ENCODE peak calls at places on chromosomes 7 and 10, in ten cellular contexts. X is GM12891; V is NCI-H2171; D is T-helper 1 cell; W is H4; Q is AG20443; M is NCI-H2081; B is mesenchymal stem cell; C is stimulated activated CD4-positive, alpha-beta T cell treated with anti-CD3 and anti-CD28 coated beads, Interleukin-12 subunit alpha, Interleukin-12 subunit beta, amount 100 ng/mL, for 4 hours; L is cardiac muscle cell. I is an unnamed sample.

GRCh38 chr10:109941193-109941872 is 18.0 kb upstream of the XPNPEP1 start:
- DNase-seq in L (no peak), Q (no peak), B (no peak), C (no peak), W (no peak), D (no peak), M (no peak), V (no peak), X (no peak), I (no peak)

GRCh38 chr7:28180364-28181147 is at the start of gene JAZF1:
- DNase-seq in C (peak; percentile 48), M (peak; percentile 75), V (peak; percentile 81), L (peak; percentile 67), D (peak; percentile 49), W (peak; percentile 71), X (peak; percentile 25), Q (peak; percentile 79), B (peak; percentile 65), I (peak; percentile 83)

GRCh38 chr7:57211428-57212100 is 79.3 kb upstream of the ZNF479 start:
- DNase-seq in M (no peak), W (no peak), L (no peak), Q (no peak), B (no peak), C (no peak), V (no peak), D (no peak), X (no peak), I (no peak)

GRCh38 chr7:23247602-23248335 is 1.2 kb downstream of the GPNMB start:
- DNase-seq in Q (peak; percentile 69), V (no peak), W (no peak), M (no peak), X (peak; percentile 34), L (peak; percentile 44), D (no peak), B (peak; percentile 22), C (no peak), I (peak; percentile 65)

GRCh38 chr10:99560277-99561126 is 27.8 kb downstream of the NKX2-3 start:
- DNase-seq in D (peak; percentile 20), Q (peak; percentile 64), B (peak; percentile 72), W (peak; percentile 34), M (peak; percentile 39), C (no peak), X (no peak), L (peak; percentile 69), V (no peak), I (peak; percentile 77)

GRCh38 chr7:64729089-64729848 is 63.3 kb downstream of the ZNF107 start:
- DNase-seq in C (no peak), D (no peak), L (no peak), V (no peak), Q (no peak), X (no peak), W (no peak), B (no peak), M (no peak), I (no peak)

GRCh38 chr10:113027574-113028392 is 77.7 kb downstream of the TCF7L2 start:
- DNase-seq in Q (no peak), X (no peak), C (no peak), V (no peak), D (no peak), B (peak; percentile 82), W (no peak), L (no peak), M (no peak), I (no peak)

GRCh38 chr10:639751-640672 is 49.5 kb downstream of the DIP2C start:
- DNase-seq in D (no peak), X (no peak), B (no peak), V (no peak), L (no peak), M (no peak), C (no peak), Q (no peak), W (no peak), I (no peak)

GRCh38 chr10:106435081-106435480 is 729.4 kb downstream of the SORCS1 start:
- DNase-seq in B (no peak), L (no peak), M (no peak), V (no peak), W (no peak), X (no peak), Q (no peak), C (no peak), D (no peak), I (no peak)

GRCh38 chr10:130141878-130142277 is 5.7 kb downstream of the GLRX3 start:
- DNase-seq in C (no peak), X (no peak), M (no peak), W (no peak), D (no peak), Q (no peak), L (no peak), B (no peak), V (no peak), I (no peak)

GRCh38 chr10:61837748-61838055 is 63.8 kb upstream of the ARID5B start:
- DNase-seq in W (peak; percentile 62), L (no peak), V (no peak), M (no peak), C (no peak), Q (no peak), D (no peak), X (no peak), B (peak; percentile 26), I (no peak)

GRCh38 chr10:60666221-60666620 is 112.1 kb upstream of the CDK1 start:
- DNase-seq in Q (no peak), C (no peak), W (no peak), M (peak; percentile 10), V (no peak), D (no peak), X (no peak), L (peak; percentile 87), B (peak; percentile 30), I (no peak)

GRCh38 chr7:101031082-101031481 is 11.2 kb downstream of the MUC17 start:
- DNase-seq in D (no peak), Q (no peak), C (no peak), M (no peak), X (no peak), L (no peak), B (no peak), W (no peak), V (peak; percentile 28), I (peak; percentile 42)

GRCh38 chr10:98258683-98259454 is 9.1 kb downstream of the LOXL4 start:
- DNase-seq in L (no peak), V (no peak), C (no peak), X (no peak), M (no peak), B (no peak), Q (no peak), W (peak; percentile 1), D (no peak), I (no peak)

GRCh38 chr7:52352019-52352418 is 683.4 kb upstream of the POM121L12 start:
- DNase-seq in D (no peak), Q (no peak), X (no peak), V (no peak), L (no peak), C (no peak), M (no peak), B (no peak), W (no peak), I (no peak)

GRCh38 chr7:29454899-29455451 is 108.7 kb upstream of the PRR15 start:
- DNase-seq in W (no peak), B (no peak), X (no peak), L (no peak), D (no peak), C (no peak), M (no peak), V (no peak), Q (no peak), I (no peak)

GRCh38 chr7:92641921-92642511 is 51.8 kb upstream of the FAM133B start:
- DNase-seq in L (peak; percentile 53), M (no peak), B (peak; percentile 75), D (peak; percentile 6), X (no peak), C (peak; percentile 42), V (no peak), Q (peak; percentile 16), W (peak; percentile 28), I (no peak)

GRCh38 chr7:40194743-40195142 is 59.9 kb downstream of the SUGCT start:
- DNase-seq in Q (peak; percentile 53), V (no peak), X (no peak), W (no peak), B (peak; percentile 70), D (no peak), C (no peak), M (no peak), L (peak; percentile 60), I (no peak)

GRCh38 chr7:25351761-25352160 is 123.5 kb upstream of the NPVF start:
- DNase-seq in W (no peak), D (no peak), C (no peak), Q (no peak), V (no peak), B (no peak), L (no peak), X (no peak), M (no peak), I (no peak)

GRCh38 chr7:69283421-69283820 is 314.9 kb upstream of the AUTS2 start:
- DNase-seq in M (no peak), B (no peak), L (peak; percentile 55), V (no peak), X (no peak), D (no peak), W (no peak), C (no peak), Q (peak; percentile 48), I (no peak)

GRCh38 chr7:127251458-127252379 is 1.0 kb downstream of the GRM8 start:
- DNase-seq in C (peak; percentile 23), Q (peak; percentile 30), X (peak; percentile 32), B (no peak), L (no peak), V (no peak), W (no peak), D (no peak), M (peak; percentile 27), I (peak; percentile 24)

GRCh38 chr7:2699289-2699620 is 11.3 kb downstream of the AMZ1 start:
- DNase-seq in D (no peak), L (no peak), B (no peak), M (no peak), Q (no peak), V (no peak), C (no peak), W (no peak), X (no peak), I (no peak)

GRCh38 chr10:83476211-83476610 is 663.1 kb upstream of the GHITM start:
- DNase-seq in M (no peak), W (no peak), V (peak; percentile 32), L (no peak), C (no peak), X (no peak), D (no peak), Q (no peak), B (no peak), I (no peak)

GRCh38 chr7:4714767-4715384 is 32.8 kb downstream of the FOXK1 start:
- DNase-seq in B (no peak), L (no peak), W (no peak), D (no peak), M (no peak), V (no peak), X (no peak), C (no peak), Q (no peak), I (no peak)

GRCh38 chr7:145909956-145910611 is 206.5 kb upstream of the CNTNAP2 start:
- DNase-seq in V (no peak), M (no peak), C (no peak), X (no peak), L (peak; percentile 34), B (peak; percentile 85), D (no peak), Q (no peak), W (peak; percentile 13), I (no peak)